ENCODE peak calls at places on chromosome 16, in nine cellular contexts. U, W, C, T, N, L, K, S and H are unnamed samples.
A peak's percentile ranks its signal among the peaks of the same experiment; 100 is the strongest.

GRCh38 chr16:4081577-4082021 is 34.6 kb downstream of the ADCY9 start:
- DNase-seq in U (no peak), W (no peak), C (no peak), T (no peak), N (no peak), L (no peak), K (peak; percentile 13), S (no peak), H (no peak)

GRCh38 chr16:10886739-10887269 is 9.8 kb downstream of the CIITA start:
- DNase-seq in U (no peak), W (no peak), C (no peak), T (no peak), N (no peak), L (no peak), K (no peak), S (peak; percentile 58), H (no peak)

GRCh38 chr16:610513-611381 is 20.0 kb upstream of the WFIKKN1 start:
- DNase-seq in U (peak; percentile 77), W (peak; percentile 83), C (no peak), T (peak; percentile 79), N (no peak), L (peak; percentile 84), K (peak; percentile 71), S (peak; percentile 31), H (peak; percentile 55)

GRCh38 chr16:29700253-29700987 is 21.4 kb downstream of the QPRT start:
- DNase-seq in U (peak; percentile 83), W (peak; percentile 84), C (peak; percentile 77), T (peak; percentile 80), N (peak; percentile 19), L (peak; percentile 86), K (peak; percentile 87), S (peak; percentile 74), H (peak; percentile 75)

GRCh38 chr16:10412935-10413601 is 27.2 kb downstream of the ATF7IP2 start:
- DNase-seq in U (no peak), W (no peak), C (no peak), T (no peak), N (no peak), L (no peak), K (no peak), S (no peak), H (no peak)

GRCh38 chr16:4270091-4270490 is 2.7 kb downstream of the TFAP4 start:
- DNase-seq in U (no peak), W (no peak), C (no peak), T (peak; percentile 66), N (no peak), L (no peak), K (no peak), S (no peak), H (no peak)

GRCh38 chr16:49640606-49641005 is 215.3 kb downstream of the ZNF423 start:
- DNase-seq in U (no peak), W (no peak), C (no peak), T (no peak), N (no peak), L (peak; percentile 58), K (no peak), S (no peak), H (no peak)

GRCh38 chr16:65622161-65622560 is 500.3 kb upstream of the CDH11 start:
- DNase-seq in U (no peak), W (no peak), C (no peak), T (no peak), N (no peak), L (no peak), K (no peak), S (peak; percentile 71), H (no peak)

GRCh38 chr16:30124985-30125379 is 2.0 kb upstream of the MAPK3 start:
- DNase-seq in U (no peak), W (no peak), C (no peak), T (no peak), N (no peak), L (no peak), K (no peak), S (no peak), H (no peak)

GRCh38 chr16:29023279-29024278 is 38.7 kb downstream of the LAT start:
- DNase-seq in U (no peak), W (no peak), C (no peak), T (no peak), N (no peak), L (no peak), K (no peak), S (no peak), H (no peak)

DNA sequence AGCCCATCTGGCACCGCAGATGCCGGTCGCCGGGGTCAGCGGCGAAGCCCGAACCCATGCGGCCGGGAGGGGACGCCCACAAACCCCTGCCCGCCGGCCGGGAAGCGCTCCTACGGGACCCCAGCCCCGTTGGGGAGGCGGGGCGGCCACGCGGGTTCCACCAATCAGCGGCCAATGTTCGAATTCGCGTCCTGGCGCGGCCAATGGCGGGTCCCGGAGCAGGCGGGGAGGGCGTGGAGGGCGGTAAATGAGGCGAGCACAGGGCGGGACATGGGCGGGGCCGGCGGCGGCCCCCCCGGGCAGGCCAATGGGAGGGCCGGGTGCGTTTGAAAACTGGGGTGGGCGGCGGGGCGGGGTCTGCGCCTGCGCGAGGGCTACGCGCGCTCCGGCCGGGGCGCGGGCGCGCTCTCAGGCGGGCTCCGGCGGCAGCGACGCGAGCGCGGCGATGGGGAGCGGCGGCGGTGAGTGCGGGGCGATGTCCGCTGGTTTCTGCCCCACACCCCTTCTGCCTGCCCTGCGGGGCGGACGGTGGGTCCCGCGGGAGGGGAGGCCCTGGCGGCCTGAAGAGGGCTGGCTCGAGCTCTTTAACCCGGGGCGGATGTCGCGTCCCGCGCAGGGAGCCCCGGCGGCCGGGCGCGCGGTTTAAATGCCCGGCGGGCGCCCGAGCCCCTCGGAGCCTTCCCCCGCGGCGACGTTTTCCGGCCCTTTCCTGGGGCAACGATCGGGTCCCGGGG is at the start of gene CCNF:
- DNase-seq in U (peak; percentile 98), W (peak; percentile 97), C (peak; percentile 98), T (peak; percentile 98), N (peak; percentile 86), L (peak; percentile 99), K (peak; percentile 99), S (peak; percentile 97), H (peak; percentile 96)
- TF ChIP-seq CTCF in U (no peak), W (no peak), C (no peak), T (peak; percentile 49), N (peak; percentile 12), L (no peak), K (peak; percentile 4), S (peak; percentile 5), H (no peak)

GRCh38 chr16:24826096-24826690 is 19.6 kb upstream of the SLC5A11 start:
- DNase-seq in U (no peak), W (no peak), C (no peak), T (no peak), N (no peak), L (no peak), K (peak; percentile 37), S (no peak), H (no peak)

GRCh38 chr16:24825696-24826095 is 20.1 kb upstream of the SLC5A11 start:
- DNase-seq in U (no peak), W (no peak), C (no peak), T (no peak), N (no peak), L (no peak), K (no peak), S (no peak), H (no peak)

GRCh38 chr16:24822974-24823373 is 22.8 kb upstream of the SLC5A11 start:
- DNase-seq in U (no peak), W (no peak), C (no peak), T (no peak), N (no peak), L (no peak), K (no peak), S (no peak), H (no peak)

GRCh38 chr16:24829153-24829552 is 16.6 kb upstream of the SLC5A11 start:
- DNase-seq in U (no peak), W (no peak), C (no peak), T (no peak), N (no peak), L (no peak), K (no peak), S (no peak), H (no peak)

DNA sequence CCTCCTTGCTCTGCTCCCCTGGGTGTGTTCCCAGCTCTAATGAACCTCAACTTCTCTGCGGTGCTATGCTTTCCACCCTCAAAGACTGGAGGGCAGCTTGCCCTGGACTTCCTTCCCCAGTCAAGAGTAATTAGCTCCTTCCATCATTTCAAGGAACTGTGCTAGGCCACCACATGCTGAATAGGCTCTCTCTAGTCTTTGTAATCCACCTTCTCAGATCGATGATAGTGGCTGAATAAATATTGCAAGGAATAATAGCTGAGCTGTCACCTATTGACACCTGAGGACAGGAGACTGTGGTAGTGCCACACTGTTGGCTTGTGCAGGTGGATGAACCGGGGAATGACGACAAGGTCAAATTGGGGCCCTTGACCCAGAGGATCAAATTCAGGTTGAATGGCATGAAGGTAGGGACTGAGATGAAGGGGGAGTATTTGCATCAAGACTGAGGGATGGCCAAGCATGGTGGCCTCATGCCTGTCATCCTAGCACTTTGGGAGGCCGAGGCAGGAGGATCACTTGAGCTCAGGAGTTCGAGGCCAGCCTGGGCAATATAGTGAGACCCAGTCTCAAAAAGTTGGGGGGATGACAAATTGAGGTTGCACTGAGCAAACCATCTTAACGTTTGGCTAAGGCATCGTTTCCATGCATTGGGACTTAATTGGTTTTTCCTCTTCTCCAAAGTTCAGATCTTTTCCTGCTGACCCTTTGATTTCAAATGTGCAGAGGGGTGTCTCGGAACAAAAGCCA is 18.8 kb upstream of the SLC5A11 start:
- DNase-seq in U (no peak), W (no peak), C (no peak), T (no peak), N (no peak), L (no peak), K (no peak), S (no peak), H (no peak)
- H3K27ac ChIP-seq in U (no peak overlapping the region), W (no peak overlapping the region), C (no peak overlapping the region), T (no peak overlapping the region), N (no peak overlapping the region), L (no peak overlapping the region), K (no peak overlapping the region), S (no peak overlapping the region), H (no peak overlapping the region)

DNA sequence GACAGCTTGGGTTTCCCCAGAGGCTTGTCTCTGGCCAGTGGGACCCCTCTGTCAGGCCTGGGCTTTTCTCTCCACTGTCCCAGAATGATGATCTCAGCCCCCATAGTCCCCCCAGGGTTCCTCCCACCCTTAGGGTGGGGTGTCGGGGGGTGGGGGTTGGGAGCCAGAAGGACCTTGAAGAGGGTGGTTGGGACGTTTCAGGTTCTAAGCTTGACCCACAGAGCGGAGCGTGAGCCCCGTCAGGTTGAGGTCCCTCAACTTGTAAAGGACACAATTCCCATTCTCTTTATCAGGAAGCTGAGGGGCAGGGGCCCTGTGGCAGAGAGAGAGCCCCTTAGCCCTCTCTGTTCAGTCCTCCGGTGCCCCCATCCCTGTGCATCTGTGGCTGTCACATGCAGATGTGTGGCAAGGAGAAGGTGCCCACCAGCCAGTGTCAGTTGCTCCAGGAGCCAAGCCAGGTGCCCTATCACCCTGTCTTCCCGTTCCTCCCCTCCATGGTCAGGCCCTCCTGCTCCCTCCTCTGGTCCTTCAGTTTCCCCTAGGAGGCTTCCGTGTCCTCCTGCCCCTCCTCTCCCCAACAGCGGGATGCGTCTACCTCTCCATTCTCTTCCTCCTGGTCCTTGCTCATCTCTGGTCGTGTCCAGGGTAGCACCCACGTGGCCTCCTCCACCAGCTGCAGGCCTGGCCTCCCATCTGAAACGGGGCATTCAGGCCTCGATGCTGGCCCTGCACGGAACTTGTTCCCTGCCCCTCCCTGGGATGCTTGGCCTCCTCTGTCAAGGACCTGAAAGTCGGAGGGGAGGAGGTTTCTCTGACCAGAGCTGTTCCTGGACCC is 1.5 kb upstream of the NTN3 start:
- DNase-seq in U (no peak), W (no peak), C (no peak), T (no peak), N (no peak), L (no peak), K (no peak), S (peak; percentile 55), H (no peak)
- H3K4me1 ChIP-seq in U (peaks cover 60% of the 10 kb centered on the region), W (peaks cover 46% of the 10 kb centered on the region), C (peaks cover 14% of the 10 kb centered on the region), T (peaks cover 56% of the 10 kb centered on the region), N (peaks cover 41% of the 10 kb centered on the region), L (peaks cover 30% of the 10 kb centered on the region), K (peaks cover 40% of the 10 kb centered on the region), S (peaks cover 78% of the 10 kb centered on the region), H (peaks cover 38% of the 10 kb centered on the region)

GRCh38 chr16:15482068-15482747 is 47.8 kb downstream of the BMERB1 start:
- DNase-seq in U (peak; percentile 57), W (no peak), C (peak; percentile 62), T (peak; percentile 94), N (no peak), L (no peak), K (no peak), S (no peak), H (peak; percentile 89)
- TF ChIP-seq CTCF in U (no peak), W (no peak), C (no peak), T (peak; percentile 30), N (no peak), L (no peak), K (no peak), S (no peak), H (peak; percentile 18)